ENCODE peak calls at places on chromosomes 13 and 19, in four cellular contexts. N, I, P and J are unnamed samples.

GRCh38 chr13:24630851-24631341 is 49.3 kb upstream of the ATP12A start:
- DNase-seq in I (peak), P (no peak), N (peak), J (no peak)

GRCh38 chr19:2767688-2768087 is 15.4 kb downstream of the SGTA start:
- DNase-seq in P (no peak), I (no peak), N (no peak), J (no peak)

GRCh38 chr19:48441360-48442050 is 4.3 kb upstream of the GRWD1 start:
- DNase-seq in N (no peak), P (no peak), I (no peak), J (peak)

GRCh38 chr13:87376081-87376480 is 295.1 kb upstream of the SLITRK5 start:
- DNase-seq in N (no peak), P (no peak), I (no peak), J (no peak)

GRCh38 chr19:33802801-33803200 is 6.1 kb downstream of the KCTD15 start:
- DNase-seq in I (no peak), P (no peak), N (no peak), J (no peak)

GRCh38 chr13:65710514-65710913 is 1519.6 kb downstream of the PCDH9 start:
- DNase-seq in I (no peak), P (no peak), N (no peak), J (no peak)

GRCh38 chr13:30340367-30341184 is 33.2 kb upstream of the KATNAL1 start:
- DNase-seq in N (no peak), I (no peak), P (no peak), J (peak)

GRCh38 chr19:990746-991145 is 6.6 kb downstream of the WDR18 start:
- DNase-seq in P (no peak), N (no peak), I (no peak), J (peak)

GRCh38 chr19:14035706-14036105 is 4.1 kb downstream of the IL27RA start:
- DNase-seq in N (no peak), I (no peak), P (no peak), J (peak)

GRCh38 chr19:8638078-8638619 is 7.7 kb downstream of the NFILZ start:
- DNase-seq in P (no peak), N (peak), I (no peak), J (no peak)

GRCh38 chr19:31257025-31257424 is 92.2 kb downstream of the TSHZ3 start:
- DNase-seq in N (no peak), P (no peak), I (no peak), J (no peak)

GRCh38 chr13:32001392-32001768 is 30.2 kb upstream of the FRY start:
- DNase-seq in P (no peak), I (peak), N (peak), J (no peak)

GRCh38 chr13:42355118-42355840 is 83.3 kb downstream of the AKAP11 start:
- DNase-seq in P (no peak), I (peak), N (no peak), J (no peak)

GRCh38 chr13:77878186-77878585 is 40.4 kb downstream of the EDNRB start:
- DNase-seq in I (no peak), P (no peak), N (no peak), J (no peak)

GRCh38 chr19:45245334-45245787 is at the start of gene EXOC3L2:
- DNase-seq in N (no peak), P (no peak), I (no peak), J (no peak)